ENCODE peak calls at places on chromosome 16, in ten cellular contexts. E, Z, A, R, T, L, Y, V, U and M are unnamed samples.

GRCh38 chr16:50146479-50147435 is 6.3 kb upstream of the TENT4B start:
- DNase-seq in E (no peak), Z (no peak), A (no peak), R (no peak), T (no peak), L (no peak), Y (no peak), V (no peak), U (no peak), M (no peak)

GRCh38 chr16:69417537-69418199 is 6.8 kb upstream of the CYB5B start:
- DNase-seq in E (no peak), Z (no peak), A (no peak), R (peak), T (no peak), L (no peak), Y (peak), V (peak), U (no peak), M (peak)

GRCh38 chr16:66621973-66622372 is 17.5 kb downstream of the CMTM3 start:
- DNase-seq in E (no peak), Z (no peak), A (no peak), R (no peak), T (no peak), L (no peak), Y (no peak), V (no peak), U (no peak), M (no peak)

GRCh38 chr16:1407749-1408148 is 6.8 kb downstream of the UNKL start:
- DNase-seq in E (no peak), Z (no peak), A (no peak), R (no peak), T (no peak), L (no peak), Y (no peak), V (peak), U (no peak), M (no peak)

GRCh38 chr16:65624696-65625095 is 502.8 kb upstream of the CDH11 start:
- DNase-seq in E (no peak), Z (no peak), A (no peak), R (no peak), T (no peak), L (no peak), Y (no peak), V (peak), U (no peak), M (no peak)

GRCh38 chr16:31061126-31061812 is 12.8 kb downstream of the ZNF668 start:
- DNase-seq in E (no peak), Z (no peak), A (no peak), R (no peak), T (no peak), L (no peak), Y (no peak), V (no peak), U (no peak), M (no peak)

GRCh38 chr16:89001117-89002027 is 24.4 kb upstream of the CBFA2T3 start:
- DNase-seq in E (no peak), Z (no peak), A (no peak), R (no peak), T (no peak), L (no peak), Y (no peak), V (no peak), U (no peak), M (no peak)

GRCh38 chr16:31243734-31244670 is 15.8 kb upstream of the ITGAM start:
- DNase-seq in E (peak), Z (no peak), A (no peak), R (no peak), T (no peak), L (no peak), Y (no peak), V (no peak), U (no peak), M (peak)

GRCh38 chr16:10871157-10871991 is 5.6 kb upstream of the CIITA start:
- DNase-seq in E (peak), Z (peak), A (peak), R (peak), T (peak), L (peak), Y (no peak), V (peak), U (peak), M (no peak)

GRCh38 chr16:72317378-72317777 is 145.4 kb upstream of the PMFBP1 start:
- DNase-seq in E (no peak), Z (no peak), A (no peak), R (no peak), T (no peak), L (no peak), Y (no peak), V (peak), U (no peak), M (no peak)

GRCh38 chr16:56267888-56268287 is 76.6 kb downstream of the GNAO1 start:
- DNase-seq in E (no peak), Z (no peak), A (no peak), R (no peak), T (no peak), L (no peak), Y (no peak), V (no peak), U (no peak), M (no peak)

GRCh38 chr16:9012848-9013507 is 49.3 kb upstream of the USP7 start:
- DNase-seq in E (no peak), Z (no peak), A (peak), R (no peak), T (no peak), L (no peak), Y (no peak), V (peak), U (no peak), M (no peak)